ENCODE peak calls at places on chromosomes 5 and 9, in eight cellular contexts. One of them, this sample, is unnamed.

GRCh38 chr5:94674841-94675382 is 56.4 kb downstream of the SLF1 start:
- DNase-seq in neural crest cell: no peak
- DNase-seq in A172: peak
- DNase-seq in nucleus accumbens: no peak
- DNase-seq in naive thymus-derived CD8-positive, alpha-beta T cell: no peak
- DNase-seq in PC-9: no peak
- DNase-seq in uterus: no peak
- DNase-seq in posterior cingulate gyrus: no peak
- DNase-seq in this sample: peak

GRCh38 chr9:98057095-98057799 is 715 bp downstream of the NANS start:
- DNase-seq in neural crest cell: no peak
- DNase-seq in A172: no peak
- DNase-seq in nucleus accumbens: no peak
- DNase-seq in naive thymus-derived CD8-positive, alpha-beta T cell: no peak
- DNase-seq in PC-9: no peak
- DNase-seq in uterus: no peak
- DNase-seq in posterior cingulate gyrus: no peak
- DNase-seq in this sample: no peak

GRCh38 chr9:118281787-118282186 is 577.6 kb downstream of the TLR4 start:
- DNase-seq in neural crest cell: no peak
- DNase-seq in A172: no peak
- DNase-seq in nucleus accumbens: no peak
- DNase-seq in naive thymus-derived CD8-positive, alpha-beta T cell: no peak
- DNase-seq in PC-9: no peak
- DNase-seq in uterus: no peak
- DNase-seq in posterior cingulate gyrus: no peak
- DNase-seq in this sample: peak

GRCh38 chr5:168085321-168086040 is 206.0 kb upstream of the WWC1 start:
- DNase-seq in neural crest cell: no peak
- DNase-seq in A172: peak
- DNase-seq in nucleus accumbens: no peak
- DNase-seq in naive thymus-derived CD8-positive, alpha-beta T cell: no peak
- DNase-seq in PC-9: no peak
- DNase-seq in uterus: peak
- DNase-seq in posterior cingulate gyrus: no peak
- DNase-seq in this sample: no peak

GRCh38 chr9:126106404-126106803 is 220.2 kb upstream of the MVB12B start:
- DNase-seq in neural crest cell: no peak
- DNase-seq in A172: no peak
- DNase-seq in nucleus accumbens: no peak
- DNase-seq in naive thymus-derived CD8-positive, alpha-beta T cell: no peak
- DNase-seq in PC-9: no peak
- DNase-seq in uterus: no peak
- DNase-seq in posterior cingulate gyrus: no peak
- DNase-seq in this sample: no peak

GRCh38 chr9:113580041-113580953 is 116.8 kb downstream of the RGS3 start:
- DNase-seq in neural crest cell: no peak
- DNase-seq in A172: peak
- DNase-seq in nucleus accumbens: no peak
- DNase-seq in naive thymus-derived CD8-positive, alpha-beta T cell: peak
- DNase-seq in PC-9: peak
- DNase-seq in uterus: peak
- DNase-seq in posterior cingulate gyrus: no peak
- DNase-seq in this sample: no peak

GRCh38 chr5:133119233-133119711 is 67.5 kb downstream of the HSPA4 start:
- DNase-seq in neural crest cell: no peak
- DNase-seq in A172: no peak
- DNase-seq in nucleus accumbens: no peak
- DNase-seq in naive thymus-derived CD8-positive, alpha-beta T cell: no peak
- DNase-seq in PC-9: no peak
- DNase-seq in uterus: no peak
- DNase-seq in posterior cingulate gyrus: no peak
- DNase-seq in this sample: no peak

GRCh38 chr5:132319975-132320374 is 25.8 kb downstream of the SLC22A4 start:
- DNase-seq in neural crest cell: no peak
- DNase-seq in A172: no peak
- DNase-seq in nucleus accumbens: no peak
- DNase-seq in naive thymus-derived CD8-positive, alpha-beta T cell: no peak
- DNase-seq in PC-9: no peak
- DNase-seq in uterus: no peak
- DNase-seq in posterior cingulate gyrus: no peak
- DNase-seq in this sample: no peak

GRCh38 chr5:141349917-141350619 is at the start of gene PCDHGB1:
- DNase-seq in neural crest cell: peak
- DNase-seq in A172: peak
- DNase-seq in nucleus accumbens: no peak
- DNase-seq in naive thymus-derived CD8-positive, alpha-beta T cell: no peak
- DNase-seq in PC-9: peak
- DNase-seq in uterus: no peak
- DNase-seq in posterior cingulate gyrus: no peak
- DNase-seq in this sample: peak

GRCh38 chr9:105694848-105695581 is 674 bp downstream of the TMEM38B start:
- DNase-seq in neural crest cell: no peak
- DNase-seq in A172: peak
- DNase-seq in nucleus accumbens: peak
- DNase-seq in naive thymus-derived CD8-positive, alpha-beta T cell: peak
- DNase-seq in PC-9: peak
- DNase-seq in uterus: peak
- DNase-seq in posterior cingulate gyrus: peak
- DNase-seq in this sample: peak

GRCh38 chr5:107365355-107366109 is 305.2 kb downstream of the EFNA5 start:
- DNase-seq in neural crest cell: no peak
- DNase-seq in A172: peak
- DNase-seq in nucleus accumbens: no peak
- DNase-seq in naive thymus-derived CD8-positive, alpha-beta T cell: no peak
- DNase-seq in PC-9: no peak
- DNase-seq in uterus: no peak
- DNase-seq in posterior cingulate gyrus: no peak
- DNase-seq in this sample: peak

GRCh38 chr5:115583474-115583873 is 18.8 kb downstream of the TICAM2 start:
- DNase-seq in neural crest cell: no peak
- DNase-seq in A172: peak
- DNase-seq in nucleus accumbens: no peak
- DNase-seq in naive thymus-derived CD8-positive, alpha-beta T cell: no peak
- DNase-seq in PC-9: no peak
- DNase-seq in uterus: no peak
- DNase-seq in posterior cingulate gyrus: no peak
- DNase-seq in this sample: no peak

GRCh38 chr9:137484551-137485315 is 25.6 kb upstream of the NSMF start:
- DNase-seq in neural crest cell: no peak
- DNase-seq in A172: no peak
- DNase-seq in nucleus accumbens: no peak
- DNase-seq in naive thymus-derived CD8-positive, alpha-beta T cell: no peak
- DNase-seq in PC-9: no peak
- DNase-seq in uterus: no peak
- DNase-seq in posterior cingulate gyrus: no peak
- DNase-seq in this sample: no peak

GRCh38 chr9:93223241-93224180 is 39.6 kb downstream of the WNK2 start:
- DNase-seq in neural crest cell: no peak
- DNase-seq in A172: peak
- DNase-seq in nucleus accumbens: no peak
- DNase-seq in naive thymus-derived CD8-positive, alpha-beta T cell: no peak
- DNase-seq in PC-9: peak
- DNase-seq in uterus: no peak
- DNase-seq in posterior cingulate gyrus: no peak
- DNase-seq in this sample: no peak

GRCh38 chr9:93100265-93100636 is 4.2 kb downstream of the CARD19 start:
- DNase-seq in neural crest cell: no peak
- DNase-seq in A172: no peak
- DNase-seq in nucleus accumbens: no peak
- DNase-seq in naive thymus-derived CD8-positive, alpha-beta T cell: no peak
- DNase-seq in PC-9: no peak
- DNase-seq in uterus: peak
- DNase-seq in posterior cingulate gyrus: no peak
- DNase-seq in this sample: no peak

GRCh38 chr9:34559616-34560546 is 29.6 kb downstream of the CNTFR start:
- DNase-seq in neural crest cell: no peak
- DNase-seq in A172: peak
- DNase-seq in nucleus accumbens: no peak
- DNase-seq in naive thymus-derived CD8-positive, alpha-beta T cell: no peak
- DNase-seq in PC-9: no peak
- DNase-seq in uterus: no peak
- DNase-seq in posterior cingulate gyrus: no peak
- DNase-seq in this sample: no peak

GRCh38 chr9:13941686-13942085 is 372.3 kb downstream of the NFIB start:
- DNase-seq in neural crest cell: no peak
- DNase-seq in A172: no peak
- DNase-seq in nucleus accumbens: no peak
- DNase-seq in naive thymus-derived CD8-positive, alpha-beta T cell: no peak
- DNase-seq in PC-9: no peak
- DNase-seq in uterus: no peak
- DNase-seq in posterior cingulate gyrus: no peak
- DNase-seq in this sample: no peak

GRCh38 chr5:141968914-141969608 is at the start of gene RNF14:
- DNase-seq in neural crest cell: peak
- DNase-seq in A172: peak
- DNase-seq in nucleus accumbens: peak
- DNase-seq in naive thymus-derived CD8-positive, alpha-beta T cell: peak
- DNase-seq in PC-9: peak
- DNase-seq in uterus: peak
- DNase-seq in posterior cingulate gyrus: peak
- DNase-seq in this sample: peak

GRCh38 chr9:25681270-25681669 is 3.0 kb upstream of the TUSC1 start:
- DNase-seq in neural crest cell: no peak
- DNase-seq in A172: peak
- DNase-seq in nucleus accumbens: no peak
- DNase-seq in naive thymus-derived CD8-positive, alpha-beta T cell: no peak
- DNase-seq in PC-9: no peak
- DNase-seq in uterus: no peak
- DNase-seq in posterior cingulate gyrus: no peak
- DNase-seq in this sample: no peak

GRCh38 chr9:78566948-78567675 is 270.2 kb downstream of the PSAT1 start:
- DNase-seq in neural crest cell: no peak
- DNase-seq in A172: peak
- DNase-seq in nucleus accumbens: no peak
- DNase-seq in naive thymus-derived CD8-positive, alpha-beta T cell: no peak
- DNase-seq in PC-9: no peak
- DNase-seq in uterus: no peak
- DNase-seq in posterior cingulate gyrus: no peak
- DNase-seq in this sample: no peak

GRCh38 chr5:170380361-170380951 is 8.7 kb downstream of the KCNMB1 start:
- DNase-seq in neural crest cell: no peak
- DNase-seq in A172: no peak
- DNase-seq in nucleus accumbens: no peak
- DNase-seq in naive thymus-derived CD8-positive, alpha-beta T cell: no peak
- DNase-seq in PC-9: no peak
- DNase-seq in uterus: no peak
- DNase-seq in posterior cingulate gyrus: no peak
- DNase-seq in this sample: no peak

GRCh38 chr5:151619812-151620462 is 28.8 kb upstream of the FAT2 start:
- DNase-seq in neural crest cell: no peak
- DNase-seq in A172: no peak
- DNase-seq in nucleus accumbens: no peak
- DNase-seq in naive thymus-derived CD8-positive, alpha-beta T cell: no peak
- DNase-seq in PC-9: peak
- DNase-seq in uterus: no peak
- DNase-seq in posterior cingulate gyrus: no peak
- DNase-seq in this sample: no peak